ENCODE peak calls at places on chromosomes 6 and 20, in ten cellular contexts. One of them, this sample, is unnamed.

GRCh38 chr20:41532935-41533334 is 85.2 kb downstream of the CHD6 start:
- DNase-seq in foreskin melanocyte: no peak
- DNase-seq in occipital lobe: no peak
- DNase-seq in ELR: no peak
- DNase-seq in fibroblast of mammary gland: no peak
- DNase-seq in activated T-helper 1 cell treated with anti-CD3 and anti-CD28 coated beads, Interleukin-2, amount 50 U/mL, for 16 hours: no peak
- DNase-seq in substantia nigra: no peak
- DNase-seq in A549: no peak
- DNase-seq in epithelial cell of proximal tubule: no peak
- DNase-seq in right lobe of liver: no peak
- DNase-seq in this sample: no peak

GRCh38 chr20:22384978-22385377 is 199.4 kb downstream of the FOXA2 start:
- DNase-seq in foreskin melanocyte: no peak
- DNase-seq in occipital lobe: no peak
- DNase-seq in ELR: no peak
- DNase-seq in fibroblast of mammary gland: no peak
- DNase-seq in activated T-helper 1 cell treated with anti-CD3 and anti-CD28 coated beads, Interleukin-2, amount 50 U/mL, for 16 hours: no peak
- DNase-seq in substantia nigra: no peak
- DNase-seq in A549: no peak
- DNase-seq in epithelial cell of proximal tubule: no peak
- DNase-seq in right lobe of liver: no peak
- DNase-seq in this sample: no peak

GRCh38 chr6:24982231-24982630 is 46.5 kb upstream of the RIPOR2 start:
- DNase-seq in foreskin melanocyte: peak
- DNase-seq in occipital lobe: no peak
- DNase-seq in ELR: no peak
- DNase-seq in fibroblast of mammary gland: peak
- DNase-seq in activated T-helper 1 cell treated with anti-CD3 and anti-CD28 coated beads, Interleukin-2, amount 50 U/mL, for 16 hours: no peak
- DNase-seq in substantia nigra: no peak
- DNase-seq in A549: no peak
- DNase-seq in epithelial cell of proximal tubule: no peak
- DNase-seq in right lobe of liver: no peak
- DNase-seq in this sample: no peak

GRCh38 chr6:151497935-151498726 is 4.3 kb downstream of the CCDC170 start:
- DNase-seq in foreskin melanocyte: peak
- DNase-seq in occipital lobe: no peak
- DNase-seq in ELR: no peak
- DNase-seq in fibroblast of mammary gland: peak
- DNase-seq in activated T-helper 1 cell treated with anti-CD3 and anti-CD28 coated beads, Interleukin-2, amount 50 U/mL, for 16 hours: no peak
- DNase-seq in substantia nigra: no peak
- DNase-seq in A549: no peak
- DNase-seq in epithelial cell of proximal tubule: no peak
- DNase-seq in right lobe of liver: no peak
- DNase-seq in this sample: no peak

GRCh38 chr6:168937061-168937460 is 316.6 kb downstream of the THBS2 start:
- DNase-seq in foreskin melanocyte: no peak
- DNase-seq in occipital lobe: no peak
- DNase-seq in ELR: peak
- DNase-seq in fibroblast of mammary gland: peak
- DNase-seq in activated T-helper 1 cell treated with anti-CD3 and anti-CD28 coated beads, Interleukin-2, amount 50 U/mL, for 16 hours: no peak
- DNase-seq in substantia nigra: no peak
- DNase-seq in A549: no peak
- DNase-seq in epithelial cell of proximal tubule: no peak
- DNase-seq in right lobe of liver: no peak
- DNase-seq in this sample: no peak

GRCh38 chr6:129498556-129498940 is 211.4 kb downstream of the ARHGAP18 start:
- DNase-seq in foreskin melanocyte: no peak
- DNase-seq in occipital lobe: no peak
- DNase-seq in ELR: peak
- DNase-seq in fibroblast of mammary gland: peak
- DNase-seq in activated T-helper 1 cell treated with anti-CD3 and anti-CD28 coated beads, Interleukin-2, amount 50 U/mL, for 16 hours: no peak
- DNase-seq in substantia nigra: no peak
- DNase-seq in A549: no peak
- DNase-seq in epithelial cell of proximal tubule: no peak
- DNase-seq in right lobe of liver: no peak
- DNase-seq in this sample: no peak

GRCh38 chr6:135922170-135922569 is 70.7 kb downstream of the PDE7B start:
- DNase-seq in foreskin melanocyte: no peak
- DNase-seq in occipital lobe: no peak
- DNase-seq in ELR: peak
- DNase-seq in fibroblast of mammary gland: peak
- DNase-seq in activated T-helper 1 cell treated with anti-CD3 and anti-CD28 coated beads, Interleukin-2, amount 50 U/mL, for 16 hours: no peak
- DNase-seq in substantia nigra: no peak
- DNase-seq in A549: no peak
- DNase-seq in epithelial cell of proximal tubule: peak
- DNase-seq in right lobe of liver: no peak
- DNase-seq in this sample: no peak

GRCh38 chr6:57069920-57070331 is 20.1 kb upstream of the ZNF451 start:
- DNase-seq in foreskin melanocyte: no peak
- DNase-seq in occipital lobe: no peak
- DNase-seq in ELR: no peak
- DNase-seq in fibroblast of mammary gland: no peak
- DNase-seq in activated T-helper 1 cell treated with anti-CD3 and anti-CD28 coated beads, Interleukin-2, amount 50 U/mL, for 16 hours: no peak
- DNase-seq in substantia nigra: no peak
- DNase-seq in A549: no peak
- DNase-seq in epithelial cell of proximal tubule: no peak
- DNase-seq in right lobe of liver: no peak
- DNase-seq in this sample: no peak

GRCh38 chr6:55239099-55239498 is 64.8 kb downstream of the HCRTR2 start:
- DNase-seq in foreskin melanocyte: peak
- DNase-seq in occipital lobe: no peak
- DNase-seq in ELR: no peak
- DNase-seq in fibroblast of mammary gland: peak
- DNase-seq in activated T-helper 1 cell treated with anti-CD3 and anti-CD28 coated beads, Interleukin-2, amount 50 U/mL, for 16 hours: no peak
- DNase-seq in substantia nigra: no peak
- DNase-seq in A549: no peak
- DNase-seq in epithelial cell of proximal tubule: no peak
- DNase-seq in right lobe of liver: no peak
- DNase-seq in this sample: no peak

GRCh38 chr6:160431791-160432404 is 83.7 kb downstream of the SLC22A3 start:
- DNase-seq in foreskin melanocyte: peak
- DNase-seq in occipital lobe: no peak
- DNase-seq in ELR: no peak
- DNase-seq in fibroblast of mammary gland: peak
- DNase-seq in activated T-helper 1 cell treated with anti-CD3 and anti-CD28 coated beads, Interleukin-2, amount 50 U/mL, for 16 hours: no peak
- DNase-seq in substantia nigra: no peak
- DNase-seq in A549: no peak
- DNase-seq in epithelial cell of proximal tubule: peak
- DNase-seq in right lobe of liver: no peak
- DNase-seq in this sample: no peak

GRCh38 chr6:105038259-105038658 is 81.4 kb downstream of the LIN28B start:
- DNase-seq in foreskin melanocyte: no peak
- DNase-seq in occipital lobe: no peak
- DNase-seq in ELR: no peak
- DNase-seq in fibroblast of mammary gland: no peak
- DNase-seq in activated T-helper 1 cell treated with anti-CD3 and anti-CD28 coated beads, Interleukin-2, amount 50 U/mL, for 16 hours: no peak
- DNase-seq in substantia nigra: no peak
- DNase-seq in A549: no peak
- DNase-seq in epithelial cell of proximal tubule: no peak
- DNase-seq in right lobe of liver: no peak
- DNase-seq in this sample: no peak

GRCh38 chr6:140438346-140438735 is 1063.9 kb upstream of the CITED2 start:
- DNase-seq in foreskin melanocyte: no peak
- DNase-seq in occipital lobe: no peak
- DNase-seq in ELR: peak
- DNase-seq in fibroblast of mammary gland: no peak
- DNase-seq in activated T-helper 1 cell treated with anti-CD3 and anti-CD28 coated beads, Interleukin-2, amount 50 U/mL, for 16 hours: no peak
- DNase-seq in substantia nigra: no peak
- DNase-seq in A549: no peak
- DNase-seq in epithelial cell of proximal tubule: no peak
- DNase-seq in right lobe of liver: no peak
- DNase-seq in this sample: no peak

GRCh38 chr20:60058869-60059268 is 100.6 kb downstream of the CDH26 start:
- DNase-seq in foreskin melanocyte: no peak
- DNase-seq in occipital lobe: no peak
- DNase-seq in ELR: no peak
- DNase-seq in fibroblast of mammary gland: no peak
- DNase-seq in activated T-helper 1 cell treated with anti-CD3 and anti-CD28 coated beads, Interleukin-2, amount 50 U/mL, for 16 hours: no peak
- DNase-seq in substantia nigra: no peak
- DNase-seq in A549: no peak
- DNase-seq in epithelial cell of proximal tubule: no peak
- DNase-seq in right lobe of liver: no peak
- DNase-seq in this sample: no peak

GRCh38 chr6:100482698-100483097 is 18.0 kb upstream of the SIM1 start:
- DNase-seq in foreskin melanocyte: no peak
- DNase-seq in occipital lobe: no peak
- DNase-seq in ELR: no peak
- DNase-seq in fibroblast of mammary gland: no peak
- DNase-seq in activated T-helper 1 cell treated with anti-CD3 and anti-CD28 coated beads, Interleukin-2, amount 50 U/mL, for 16 hours: no peak
- DNase-seq in substantia nigra: no peak
- DNase-seq in A549: no peak
- DNase-seq in epithelial cell of proximal tubule: no peak
- DNase-seq in right lobe of liver: no peak
- DNase-seq in this sample: no peak

GRCh38 chr6:133309579-133309978 is 68.4 kb downstream of the EYA4 start:
- DNase-seq in foreskin melanocyte: no peak
- DNase-seq in occipital lobe: no peak
- DNase-seq in ELR: no peak
- DNase-seq in fibroblast of mammary gland: peak
- DNase-seq in activated T-helper 1 cell treated with anti-CD3 and anti-CD28 coated beads, Interleukin-2, amount 50 U/mL, for 16 hours: no peak
- DNase-seq in substantia nigra: no peak
- DNase-seq in A549: no peak
- DNase-seq in epithelial cell of proximal tubule: no peak
- DNase-seq in right lobe of liver: no peak
- DNase-seq in this sample: no peak

GRCh38 chr20:62907377-62908317 is 18.7 kb downstream of the DIDO1 start:
- DNase-seq in foreskin melanocyte: no peak
- DNase-seq in occipital lobe: no peak
- DNase-seq in ELR: peak
- DNase-seq in fibroblast of mammary gland: no peak
- DNase-seq in activated T-helper 1 cell treated with anti-CD3 and anti-CD28 coated beads, Interleukin-2, amount 50 U/mL, for 16 hours: no peak
- DNase-seq in substantia nigra: no peak
- DNase-seq in A549: no peak
- DNase-seq in epithelial cell of proximal tubule: no peak
- DNase-seq in right lobe of liver: no peak
- DNase-seq in this sample: no peak

GRCh38 chr6:2108700-2109306 is 136.6 kb downstream of the GMDS start:
- DNase-seq in foreskin melanocyte: no peak
- DNase-seq in occipital lobe: no peak
- DNase-seq in ELR: no peak
- DNase-seq in fibroblast of mammary gland: no peak
- DNase-seq in activated T-helper 1 cell treated with anti-CD3 and anti-CD28 coated beads, Interleukin-2, amount 50 U/mL, for 16 hours: no peak
- DNase-seq in substantia nigra: no peak
- DNase-seq in A549: no peak
- DNase-seq in epithelial cell of proximal tubule: no peak
- DNase-seq in right lobe of liver: no peak
- DNase-seq in this sample: no peak

GRCh38 chr6:52335576-52335975 is 26.4 kb upstream of the PAQR8 start:
- DNase-seq in foreskin melanocyte: no peak
- DNase-seq in occipital lobe: no peak
- DNase-seq in ELR: no peak
- DNase-seq in fibroblast of mammary gland: no peak
- DNase-seq in activated T-helper 1 cell treated with anti-CD3 and anti-CD28 coated beads, Interleukin-2, amount 50 U/mL, for 16 hours: no peak
- DNase-seq in substantia nigra: no peak
- DNase-seq in A549: no peak
- DNase-seq in epithelial cell of proximal tubule: no peak
- DNase-seq in right lobe of liver: no peak
- DNase-seq in this sample: no peak

GRCh38 chr6:34680802-34681515 is 15.6 kb downstream of the ILRUN start:
- DNase-seq in foreskin melanocyte: no peak
- DNase-seq in occipital lobe: no peak
- DNase-seq in ELR: peak
- DNase-seq in fibroblast of mammary gland: peak
- DNase-seq in activated T-helper 1 cell treated with anti-CD3 and anti-CD28 coated beads, Interleukin-2, amount 50 U/mL, for 16 hours: no peak
- DNase-seq in substantia nigra: no peak
- DNase-seq in A549: no peak
- DNase-seq in epithelial cell of proximal tubule: peak
- DNase-seq in right lobe of liver: no peak
- DNase-seq in this sample: no peak

GRCh38 chr20:44720994-44721784 is 6.0 kb downstream of the CCN5 start:
- DNase-seq in foreskin melanocyte: peak
- DNase-seq in occipital lobe: no peak
- DNase-seq in ELR: peak
- DNase-seq in fibroblast of mammary gland: peak
- DNase-seq in activated T-helper 1 cell treated with anti-CD3 and anti-CD28 coated beads, Interleukin-2, amount 50 U/mL, for 16 hours: no peak
- DNase-seq in substantia nigra: no peak
- DNase-seq in A549: no peak
- DNase-seq in epithelial cell of proximal tubule: no peak
- DNase-seq in right lobe of liver: no peak
- DNase-seq in this sample: no peak

GRCh38 chr6:146892613-146893401 is 294.0 kb downstream of the ADGB start:
- DNase-seq in foreskin melanocyte: peak
- DNase-seq in occipital lobe: no peak
- DNase-seq in ELR: peak
- DNase-seq in fibroblast of mammary gland: peak
- DNase-seq in activated T-helper 1 cell treated with anti-CD3 and anti-CD28 coated beads, Interleukin-2, amount 50 U/mL, for 16 hours: no peak
- DNase-seq in substantia nigra: no peak
- DNase-seq in A549: no peak
- DNase-seq in epithelial cell of proximal tubule: no peak
- DNase-seq in right lobe of liver: no peak
- DNase-seq in this sample: no peak

This sample was measured in activated T-helper 9 cell treated with anti-CD3 and anti-CD28 coated beads, Interleukin-2, amount 50 U/mL, for 16 hours.